ENCODE peak calls at places on chromosomes 6 and 20, in eight cellular contexts. N is HCT116, E is Panc1, T is HepG2, Q is upper lobe of left lung, B is GM12878, H is GM23338, D is K562. Z is an unnamed sample.
A peak's percentile ranks its signal among the peaks of the same experiment; 100 is the strongest.

GRCh38 chr6:134951494-134952263 is 1.8 kb upstream of the ALDH8A1 start:
- ATAC-seq in Q (no peak), E (no peak), B (no peak), D (no peak), H (no peak), T (peak; percentile 81), N (no peak), Z (no peak)

GRCh38 chr6:52127957-52128356 is 40.5 kb upstream of the PKHD1 start:
- ATAC-seq in T (no peak), N (no peak), Q (no peak), B (no peak), E (no peak), D (no peak), H (no peak), Z (no peak)

GRCh38 chr6:156427345-156427744 is 349.8 kb upstream of the ARID1B start:
- ATAC-seq in N (no peak), B (no peak), H (no peak), T (no peak), Q (no peak), D (no peak), E (peak; percentile 90), Z (no peak)

GRCh38 chr6:117829594-117830319 is 77.3 kb upstream of the SLC35F1 start:
- ATAC-seq in N (peak; percentile 98), B (peak; percentile 57), E (peak; percentile 75), D (peak; percentile 69), T (peak; percentile 95), H (peak; percentile 100), Q (no peak), Z (no peak)

GRCh38 chr20:15494841-15495240 is 1078.4 kb downstream of the KIF16B start:
- ATAC-seq in T (no peak), Q (no peak), D (no peak), H (no peak), B (no peak), N (no peak), E (no peak), Z (no peak)

GRCh38 chr6:21263531-21264287 is 329.8 kb upstream of the SOX4 start:
- ATAC-seq in N (no peak), Q (no peak), B (peak; percentile 94), H (no peak), T (no peak), E (no peak), D (peak; percentile 93), Z (no peak)

GRCh38 chr6:104788400-104788799 is 71.3 kb downstream of the HACE1 start:
- ATAC-seq in D (no peak), E (no peak), N (no peak), H (no peak), T (no peak), Q (no peak), B (no peak), Z (no peak)

GRCh38 chr6:105191351-105191750 is 11.5 kb upstream of the POPDC3 start:
- ATAC-seq in D (no peak), E (no peak), B (no peak), Q (no peak), T (no peak), H (no peak), N (no peak), Z (no peak)

GRCh38 chr20:35604444-35604750 is 11.2 kb upstream of the SPAG4 start:
- ATAC-seq in N (peak; percentile 73), T (peak; percentile 56), D (peak; percentile 59), B (peak; percentile 42), Q (no peak), H (peak; percentile 44), E (no peak), Z (no peak)

GRCh38 chr6:30013296-30013922 is 47.7 kb upstream of the POLR1H start:
- ATAC-seq in D (peak; percentile 89), E (peak; percentile 75), Q (no peak), T (peak; percentile 85), B (peak; percentile 70), N (peak; percentile 80), H (peak; percentile 99), Z (peak; percentile 10)

GRCh38 chr20:5031206-5031557 is 29.9 kb upstream of the SLC23A2 start:
- ATAC-seq in E (no peak), D (no peak), Q (no peak), T (no peak), H (no peak), N (no peak), B (no peak), Z (no peak)

GRCh38 chr6:52360028-52360427 is 1.9 kb upstream of the PAQR8 start:
- ATAC-seq in D (no peak), E (no peak), Q (no peak), B (no peak), T (no peak), N (no peak), H (no peak), Z (no peak)

GRCh38 chr6:131398176-131398575 is 174.8 kb upstream of the ARG1 start:
- ATAC-seq in D (no peak), Q (no peak), H (no peak), T (no peak), E (no peak), N (no peak), B (no peak), Z (no peak)

GRCh38 chr20:62275263-62275619 is 27.6 kb upstream of the ADRM1 start:
- ATAC-seq in B (no peak), E (no peak), H (no peak), T (no peak), Q (no peak), D (no peak), N (no peak), Z (no peak)

GRCh38 chr20:64080013-64080812 is at the start of gene OPRL1:
- ATAC-seq in E (peak; percentile 22), D (no peak), Q (no peak), B (peak; percentile 6), H (peak; percentile 0), T (peak; percentile 14), N (no peak), Z (peak; percentile 4)

GRCh38 chr20:48706710-48707339 is 121.0 kb downstream of the PREX1 start:
- ATAC-seq in B (no peak), T (peak; percentile 19), H (peak; percentile 41), N (no peak), D (no peak), Q (no peak), E (no peak), Z (peak; percentile 50)

GRCh38 chr6:50791900-50792508 is 26.7 kb upstream of the TFAP2B start:
- ATAC-seq in N (no peak), B (peak; percentile 78), Q (peak; percentile 57), D (peak; percentile 90), H (peak; percentile 54), T (peak; percentile 86), E (peak; percentile 74), Z (no peak)

DNA sequence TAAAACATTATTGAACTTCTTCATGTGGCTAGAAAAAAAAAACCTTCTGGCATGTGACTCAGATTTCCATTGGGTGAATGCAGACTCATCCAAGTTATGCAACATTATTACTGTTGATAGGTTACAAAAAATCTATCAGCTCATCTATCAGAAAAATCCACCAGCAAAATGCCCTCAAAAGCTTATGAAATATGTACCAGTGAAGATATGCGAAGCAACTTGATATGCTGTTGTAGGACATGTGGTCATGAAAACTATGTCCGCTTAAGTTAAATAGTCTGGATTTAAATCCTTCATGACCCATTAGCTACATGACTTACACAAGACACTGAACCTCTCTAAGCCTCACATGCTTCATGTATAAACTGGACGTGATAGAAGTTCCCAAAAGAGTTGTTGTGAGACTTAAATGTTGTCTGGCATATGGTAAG is 12.4 kb upstream of the BFSP1 start:
- ATAC-seq in D (no peak), Q (no peak), H (no peak), E (no peak), B (no peak), N (no peak), T (no peak), Z (no peak)
- H3K27ac ChIP-seq in D (no peak overlapping the region), Q (no peak overlapping the region), H (no peak overlapping the region), E (peak overlapping the region; percentile 41), B (no peak overlapping the region), N (no peak overlapping the region), T (no peak overlapping the region), Z (peak overlapping the region; percentile 80)

GRCh38 chr6:39294133-39294532 is 20.1 kb downstream of the KCNK17 start:
- ATAC-seq in Q (no peak), N (no peak), E (no peak), H (no peak), D (no peak), B (no peak), T (no peak), Z (no peak)

GRCh38 chr6:39294899-39295298 is 19.3 kb downstream of the KCNK17 start:
- ATAC-seq in B (no peak), T (no peak), N (no peak), Q (no peak), E (no peak), D (no peak), H (no peak), Z (no peak)

GRCh38 chr6:39298061-39298460 is 16.2 kb downstream of the KCNK17 start:
- ATAC-seq in Q (no peak), B (no peak), N (no peak), T (peak; percentile 89), H (no peak), E (no peak), D (no peak), Z (no peak)

GRCh38 chr6:39295538-39295937 is 18.7 kb downstream of the KCNK17 start:
- ATAC-seq in B (no peak), H (peak; percentile 27), Q (no peak), E (no peak), D (peak; percentile 82), N (no peak), T (no peak), Z (peak; percentile 29)

GRCh38 chr6:39296745-39297640 is 17.2 kb downstream of the KCNK17 start:
- ATAC-seq in D (no peak), B (no peak), E (no peak), Q (no peak), H (no peak), T (no peak), N (no peak), Z (peak; percentile 83)
- TF ChIP-seq POLR2AphosphoS5 in D (no peak), B (no peak), E (no peak), Q (no peak), H (no peak), T (no peak), N (no peak), Z (no peak)

GRCh38 chr6:158627940-158628211 is 16.7 kb downstream of the DYNLT1 start:
- ATAC-seq in T (no peak), E (no peak), B (no peak), H (no peak), D (no peak), Q (no peak), N (no peak), Z (no peak)
- H3K27ac ChIP-seq in T (no peak overlapping the region), E (no peak overlapping the region), B (no peak overlapping the region), H (no peak overlapping the region), D (no peak overlapping the region), Q (no peak overlapping the region), N (no peak overlapping the region), Z (no peak overlapping the region)

GRCh38 chr6:32459781-32460424 is 20.2 kb downstream of the HLA-DRA start:
- ATAC-seq in N (no peak), H (no peak), B (no peak), T (no peak), D (no peak), E (no peak), Q (peak; percentile 30), Z (no peak)

GRCh38 chr6:32462609-32463008 is 22.9 kb downstream of the HLA-DRA start:
- ATAC-seq in Q (no peak), H (peak; percentile 45), N (no peak), T (no peak), E (no peak), B (peak; percentile 94), D (no peak), Z (no peak)

GRCh38 chr6:32461493-32461892 is 21.8 kb downstream of the HLA-DRA start:
- ATAC-seq in Q (no peak), T (no peak), E (no peak), B (no peak), H (no peak), N (no peak), D (no peak), Z (no peak)

GRCh38 chr6:32460528-32460927 is 20.8 kb downstream of the HLA-DRA start:
- ATAC-seq in N (peak; percentile 68), E (no peak), D (no peak), T (no peak), H (peak; percentile 36), B (peak; percentile 64), Q (no peak), Z (no peak)

GRCh38 chr6:32457054-32457453 is 17.4 kb downstream of the HLA-DRA start:
- ATAC-seq in T (no peak), D (no peak), Q (no peak), H (no peak), B (no peak), N (no peak), E (no peak), Z (no peak)
- TF ChIP-seq POLR2AphosphoS5 in T (no peak), D (no peak), Q (no peak), H (no peak), B (no peak), N (no peak), E (no peak), Z (no peak)